ENCODE peak calls at places on chromosomes 16 and 17, in four cellular contexts. O, P, S and M are unnamed samples.

GRCh38 chr17:32516940-32517711 is 30.3 kb downstream of the CDK5R1 start:
- DNase-seq in O (no peak), P (no peak), S (no peak), M (no peak)

GRCh38 chr17:2709173-2709661 is 2.3 kb downstream of the CLUH start:
- DNase-seq in O (no peak), P (no peak), S (no peak), M (no peak)

GRCh38 chr17:14781123-14781522 is 480.2 kb downstream of the HS3ST3B1 start:
- DNase-seq in O (no peak), P (no peak), S (no peak), M (no peak)

GRCh38 chr17:43935204-43935925 is 6.9 kb downstream of the PPY start:
- DNase-seq in O (no peak), P (no peak), S (no peak), M (no peak)

GRCh38 chr17:29582767-29583166 is 6.7 kb downstream of the GIT1 start:
- DNase-seq in O (no peak), P (no peak), S (no peak), M (no peak)

GRCh38 chr16:57865746-57866528 is 63.6 kb upstream of the KIFC3 start:
- DNase-seq in O (peak; percentile 40), P (no peak), S (no peak), M (no peak)

GRCh38 chr16:66740010-66740409 is 11.4 kb downstream of the DYNC1LI2 start:
- DNase-seq in O (peak; percentile 64), P (peak; percentile 54), S (no peak), M (no peak)

GRCh38 chr16:14011006-14011405 is 60.1 kb upstream of the MRTFB start:
- DNase-seq in O (no peak), P (no peak), S (no peak), M (no peak)

GRCh38 chr17:1197379-1197778 is 17.6 kb upstream of the ABR start:
- DNase-seq in O (no peak), P (peak; percentile 68), S (no peak), M (no peak)

GRCh38 chr17:77666480-77666879 is 292.0 kb upstream of the TNRC6C start:
- DNase-seq in O (no peak), P (no peak), S (no peak), M (no peak)

GRCh38 chr17:76805319-76805718 is 62.9 kb upstream of the MGAT5B start:
- DNase-seq in O (peak; percentile 45), P (peak; percentile 25), S (no peak), M (no peak)

GRCh38 chr17:19268611-19269010 is 31.4 kb downstream of the EPN2 start:
- DNase-seq in O (no peak), P (no peak), S (no peak), M (no peak)

GRCh38 chr16:51228097-51228659 is 77.1 kb upstream of the SALL1 start:
- DNase-seq in O (no peak), P (no peak), S (no peak), M (no peak)

GRCh38 chr16:30987581-30988190 is 2.7 kb downstream of the HSD3B7 start:
- DNase-seq in O (no peak), P (no peak), S (no peak), M (no peak)

GRCh38 chr17:45146616-45147101 is 1.6 kb upstream of the HEXIM1 start:
- DNase-seq in O (peak; percentile 70), P (peak; percentile 79), S (no peak), M (no peak)

GRCh38 chr16:10866196-10866976 is 10.6 kb upstream of the CIITA start:
- DNase-seq in O (no peak), P (no peak), S (no peak), M (peak; percentile 8)

GRCh38 chr17:17086585-17086984 is 44.3 kb downstream of the MPRIP start:
- DNase-seq in O (no peak), P (no peak), S (no peak), M (no peak)

GRCh38 chr17:27354491-27355081 is 60.7 kb downstream of the WSB1 start:
- DNase-seq in O (peak; percentile 23), P (no peak), S (no peak), M (no peak)